ENCODE peak calls at places on chromosomes 11 and 22, in five cellular contexts. One of them, this sample, is unnamed.

GRCh38 chr22:50529416-50530279 is at the start of gene TYMP:
- DNase-seq in suprapubic skin: no peak
- DNase-seq in spleen: no peak
- DNase-seq in K562: no peak
- DNase-seq in endothelial cell of umbilical vein: no peak
- DNase-seq in this sample: no peak

GRCh38 chr22:38316340-38317236 is 645 bp downstream of the CSNK1E start:
- DNase-seq in suprapubic skin: no peak
- DNase-seq in spleen: peak; percentile 90
- DNase-seq in K562: peak; percentile 63
- DNase-seq in endothelial cell of umbilical vein: peak; percentile 70
- DNase-seq in this sample: peak; percentile 55

GRCh38 chr22:29205598-29206371 is at the start of gene EMID1:
- DNase-seq in suprapubic skin: no peak
- DNase-seq in spleen: peak; percentile 84
- DNase-seq in K562: peak; percentile 73
- DNase-seq in endothelial cell of umbilical vein: peak; percentile 10
- DNase-seq in this sample: no peak

GRCh38 chr11:64305691-64306562 is 603 bp downstream of the ESRRA start:
- DNase-seq in suprapubic skin: no peak
- DNase-seq in spleen: peak; percentile 95
- DNase-seq in K562: peak; percentile 73
- DNase-seq in endothelial cell of umbilical vein: peak; percentile 52
- DNase-seq in this sample: no peak

GRCh38 chr11:120208012-120208441 is 2.8 kb upstream of the OAF start:
- DNase-seq in suprapubic skin: no peak
- DNase-seq in spleen: no peak
- DNase-seq in K562: no peak
- DNase-seq in endothelial cell of umbilical vein: peak; percentile 69
- DNase-seq in this sample: no peak

GRCh38 chr11:17267576-17267975 is 9.0 kb upstream of the NUCB2 start:
- DNase-seq in suprapubic skin: no peak
- DNase-seq in spleen: no peak
- DNase-seq in K562: peak; percentile 13
- DNase-seq in endothelial cell of umbilical vein: peak; percentile 40
- DNase-seq in this sample: no peak

GRCh38 chr11:62395885-62396778 is 22.7 kb upstream of the SCGB1A1 start:
- DNase-seq in suprapubic skin: no peak
- DNase-seq in spleen: peak; percentile 50
- DNase-seq in K562: peak; percentile 75
- DNase-seq in endothelial cell of umbilical vein: no peak
- DNase-seq in this sample: no peak

GRCh38 chr11:34323601-34324000 is 34.2 kb downstream of the ABTB2 start:
- DNase-seq in suprapubic skin: no peak
- DNase-seq in spleen: no peak
- DNase-seq in K562: no peak
- DNase-seq in endothelial cell of umbilical vein: no peak
- DNase-seq in this sample: no peak

GRCh38 chr11:43278302-43278956 is 33.4 kb upstream of the API5 start:
- DNase-seq in suprapubic skin: no peak
- DNase-seq in spleen: no peak
- DNase-seq in K562: peak; percentile 42
- DNase-seq in endothelial cell of umbilical vein: peak; percentile 8
- DNase-seq in this sample: no peak

DNA sequence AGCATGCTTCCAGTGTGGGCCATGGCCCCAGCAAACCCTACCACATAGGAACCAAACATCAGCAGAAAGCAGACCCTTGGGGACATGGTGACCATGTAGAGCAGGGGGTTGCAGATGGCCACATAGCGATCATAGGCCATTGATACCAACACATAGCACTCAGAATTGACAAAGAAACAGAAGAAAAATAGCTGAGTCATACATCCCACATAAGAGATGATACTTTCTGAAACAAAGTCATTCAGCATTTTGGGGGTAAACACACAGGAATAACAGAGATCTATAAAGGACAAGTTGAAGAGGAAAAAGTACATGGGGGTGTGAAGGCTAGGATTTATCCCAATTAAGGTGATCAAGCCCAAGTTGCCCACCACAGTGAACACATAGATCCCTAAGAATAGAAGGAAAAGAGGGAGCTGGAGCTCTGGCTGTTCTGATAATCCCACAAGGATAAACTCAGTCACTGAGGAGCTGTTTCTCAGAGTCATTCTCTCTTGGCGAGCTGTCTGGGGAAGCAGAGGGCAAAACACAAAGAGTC is at the start of gene OR8B4:
- DNase-seq in suprapubic skin: no peak
- DNase-seq in spleen: no peak
- DNase-seq in K562: no peak
- DNase-seq in endothelial cell of umbilical vein: no peak
- DNase-seq in this sample: no peak
- TF ChIP-seq CTCF in suprapubic skin: no peak
- TF ChIP-seq CTCF in spleen: no peak
- TF ChIP-seq CTCF in K562: no peak
- TF ChIP-seq CTCF in endothelial cell of umbilical vein: no peak
- TF ChIP-seq CTCF in this sample: no peak

GRCh38 chr22:44160416-44160815 is 20.3 kb upstream of the PARVG start:
- DNase-seq in suprapubic skin: no peak
- DNase-seq in spleen: no peak
- DNase-seq in K562: no peak
- DNase-seq in endothelial cell of umbilical vein: no peak
- DNase-seq in this sample: no peak

GRCh38 chr22:44163536-44163935 is 17.2 kb upstream of the PARVG start:
- DNase-seq in suprapubic skin: no peak
- DNase-seq in spleen: no peak
- DNase-seq in K562: no peak
- DNase-seq in endothelial cell of umbilical vein: no peak
- DNase-seq in this sample: no peak

GRCh38 chr22:44162960-44163359 is 17.8 kb upstream of the PARVG start:
- DNase-seq in suprapubic skin: no peak
- DNase-seq in spleen: no peak
- DNase-seq in K562: no peak
- DNase-seq in endothelial cell of umbilical vein: no peak
- DNase-seq in this sample: no peak

GRCh38 chr22:44159811-44160210 is 20.9 kb upstream of the PARVG start:
- DNase-seq in suprapubic skin: no peak
- DNase-seq in spleen: no peak
- DNase-seq in K562: no peak
- DNase-seq in endothelial cell of umbilical vein: no peak
- DNase-seq in this sample: no peak

GRCh38 chr22:44161673-44162072 is 19.1 kb upstream of the PARVG start:
- DNase-seq in suprapubic skin: no peak
- DNase-seq in spleen: peak; percentile 69
- DNase-seq in K562: no peak
- DNase-seq in endothelial cell of umbilical vein: no peak
- DNase-seq in this sample: no peak
- H3K27ac ChIP-seq in suprapubic skin: no peak overlapping the region
- H3K27ac ChIP-seq in spleen: no peak overlapping the region
- H3K27ac ChIP-seq in K562: no peak overlapping the region
- H3K27ac ChIP-seq in endothelial cell of umbilical vein: no peak overlapping the region
- H3K27ac ChIP-seq in this sample: no peak overlapping the region

GRCh38 chr11:26947379-26947844 is 46.5 kb upstream of the FIBIN start:
- DNase-seq in suprapubic skin: no peak
- DNase-seq in spleen: no peak
- DNase-seq in K562: no peak
- DNase-seq in endothelial cell of umbilical vein: no peak
- DNase-seq in this sample: peak; percentile 63
- TF ChIP-seq POLR2AphosphoS5 in suprapubic skin: peak; percentile 79
- TF ChIP-seq POLR2AphosphoS5 in spleen: peak; percentile 56
- TF ChIP-seq POLR2AphosphoS5 in K562: no peak
- TF ChIP-seq POLR2AphosphoS5 in endothelial cell of umbilical vein: no peak
- TF ChIP-seq POLR2AphosphoS5 in this sample: peak; percentile 84

GRCh38 chr11:74487875-74488274 is 5.6 kb downstream of the LIPT2 start:
- DNase-seq in suprapubic skin: no peak
- DNase-seq in spleen: no peak
- DNase-seq in K562: peak; percentile 45
- DNase-seq in endothelial cell of umbilical vein: no peak
- DNase-seq in this sample: no peak
- TF ChIP-seq CTCF in suprapubic skin: no peak
- TF ChIP-seq CTCF in spleen: no peak
- TF ChIP-seq CTCF in K562: peak; percentile 62
- TF ChIP-seq CTCF in endothelial cell of umbilical vein: peak; percentile 20
- TF ChIP-seq CTCF in this sample: no peak

GRCh38 chr11:8712506-8712905 is 29.9 kb downstream of the RPL27A start:
- DNase-seq in suprapubic skin: no peak
- DNase-seq in spleen: no peak
- DNase-seq in K562: no peak
- DNase-seq in endothelial cell of umbilical vein: no peak
- DNase-seq in this sample: no peak
- H3K27ac ChIP-seq in suprapubic skin: no peak overlapping the region
- H3K27ac ChIP-seq in spleen: no peak overlapping the region
- H3K27ac ChIP-seq in K562: no peak overlapping the region
- H3K27ac ChIP-seq in endothelial cell of umbilical vein: no peak overlapping the region
- H3K27ac ChIP-seq in this sample: peak overlapping the region; percentile 98